ENCODE peak calls at places on chromosomes 6 and 20, in eight cellular contexts. Y, C, H, J, T, R, Q and B are unnamed samples.

GRCh38 chr6:67221226-67221625 is 1413.9 kb upstream of the ADGRB3 start:
- DNase-seq in Y (no peak), C (no peak), H (no peak), J (no peak), T (no peak), R (no peak), Q (no peak), B (no peak)

GRCh38 chr20:17935186-17935585 is 33.4 kb downstream of the SNX5 start:
- DNase-seq in Y (peak; percentile 27), C (no peak), H (no peak), J (no peak), T (no peak), R (no peak), Q (no peak), B (no peak)

GRCh38 chr6:137989696-137990095 is 117.5 kb downstream of the PERP start:
- DNase-seq in Y (peak; percentile 29), C (no peak), H (no peak), J (no peak), T (no peak), R (no peak), Q (no peak), B (no peak)

GRCh38 chr20:43991264-43991663 is 76.6 kb downstream of the TOX2 start:
- DNase-seq in Y (no peak), C (no peak), H (no peak), J (no peak), T (no peak), R (no peak), Q (no peak), B (no peak)

GRCh38 chr20:50625986-50626677 is 65.2 kb downstream of the RIPOR3 start:
- DNase-seq in Y (peak; percentile 23), C (no peak), H (no peak), J (no peak), T (peak; percentile 68), R (peak; percentile 87), Q (peak; percentile 15), B (no peak)

GRCh38 chr20:45257161-45257560 is 2.8 kb upstream of the SLPI start:
- DNase-seq in Y (no peak), C (no peak), H (no peak), J (no peak), T (no peak), R (no peak), Q (no peak), B (no peak)

GRCh38 chr20:35972445-35972844 is 4.1 kb downstream of the CNBD2 start:
- DNase-seq in Y (no peak), C (no peak), H (no peak), J (no peak), T (no peak), R (no peak), Q (peak; percentile 54), B (no peak)

GRCh38 chr6:83815631-83816030 is 37.5 kb upstream of the RIPPLY2 start:
- DNase-seq in Y (peak; percentile 22), C (no peak), H (no peak), J (no peak), T (no peak), R (no peak), Q (no peak), B (no peak)

GRCh38 chr6:160348552-160349441 is 619 bp downstream of the SLC22A3 start:
- DNase-seq in Y (peak; percentile 44), C (no peak), H (no peak), J (no peak), T (no peak), R (peak; percentile 67), Q (peak; percentile 39), B (peak; percentile 74)

GRCh38 chr6:46410330-46410953 is 80.8 kb downstream of the RCAN2 start:
- DNase-seq in Y (peak; percentile 38), C (peak; percentile 4), H (no peak), J (no peak), T (peak; percentile 6), R (peak; percentile 30), Q (peak; percentile 68), B (no peak)

GRCh38 chr20:5205348-5206210 is 78.8 kb downstream of the CDS2 start:
- DNase-seq in Y (peak; percentile 64), C (peak; percentile 60), H (peak; percentile 70), J (peak; percentile 72), T (peak; percentile 87), R (peak; percentile 89), Q (peak; percentile 61), B (peak; percentile 73)

GRCh38 chr20:23995905-23996666 is 7.5 kb upstream of the GGTLC1 start:
- DNase-seq in Y (peak; percentile 4), C (peak; percentile 70), H (peak; percentile 76), J (peak; percentile 69), T (no peak), R (peak; percentile 39), Q (peak; percentile 4), B (peak; percentile 70)

GRCh38 chr6:30591008-30591407 is 19.8 kb downstream of the ABCF1 start:
- DNase-seq in Y (peak; percentile 56), C (no peak), H (no peak), J (no peak), T (no peak), R (peak; percentile 43), Q (no peak), B (no peak)

GRCh38 chr6:7542878-7543394 is 1.5 kb downstream of the DSP start:
- DNase-seq in Y (peak; percentile 41), C (no peak), H (no peak), J (peak; percentile 74), T (no peak), R (peak; percentile 73), Q (peak; percentile 84), B (peak; percentile 58)

GRCh38 chr6:100818066-100818465 is 63.1 kb downstream of the ASCC3 start:
- DNase-seq in Y (no peak), C (no peak), H (no peak), J (no peak), T (no peak), R (no peak), Q (no peak), B (no peak)

GRCh38 chr6:158570681-158570962 is 10.7 kb downstream of the TMEM181 start:
- DNase-seq in Y (no peak), C (no peak), H (no peak), J (no peak), T (no peak), R (no peak), Q (no peak), B (no peak)

GRCh38 chr6:46412662-46413061 is 78.6 kb downstream of the RCAN2 start:
- DNase-seq in Y (no peak), C (no peak), H (no peak), J (no peak), T (no peak), R (no peak), Q (no peak), B (no peak)

GRCh38 chr6:81938014-81938761 is 185.7 kb upstream of the TENT5A start:
- DNase-seq in Y (peak; percentile 99), C (no peak), H (no peak), J (no peak), T (no peak), R (no peak), Q (no peak), B (no peak)

GRCh38 chr20:48722737-48723191 is 105.0 kb downstream of the PREX1 start:
- DNase-seq in Y (peak; percentile 50), C (no peak), H (peak; percentile 37), J (no peak), T (no peak), R (no peak), Q (peak; percentile 50), B (no peak)

GRCh38 chr6:138538390-138539031 is 39.2 kb upstream of the NHSL1 start:
- DNase-seq in Y (peak; percentile 36), C (no peak), H (no peak), J (peak; percentile 51), T (no peak), R (no peak), Q (no peak), B (no peak)

GRCh38 chr6:79821859-79822258 is 125.5 kb downstream of the ELOVL4 start:
- DNase-seq in Y (peak; percentile 7), C (no peak), H (no peak), J (no peak), T (no peak), R (no peak), Q (no peak), B (no peak)

GRCh38 chr6:85127696-85128225 is 322.1 kb upstream of the NT5E start:
- DNase-seq in Y (no peak), C (no peak), H (no peak), J (no peak), T (no peak), R (no peak), Q (no peak), B (no peak)

GRCh38 chr20:48613926-48614325 is 213.9 kb downstream of the PREX1 start:
- DNase-seq in Y (no peak), C (no peak), H (no peak), J (no peak), T (no peak), R (no peak), Q (no peak), B (no peak)